ENCODE peak calls at places on chromosomes 12 and 14, in five cellular contexts. T, B, G, F and H are unnamed samples.

GRCh38 chr14:62528296-62528695 is 517.0 kb downstream of the KCNH5 start:
- DNase-seq in G (no peak), B (no peak), F (no peak), T (no peak), H (no peak)

GRCh38 chr14:99472937-99473336 is 7.7 kb downstream of the SETD3 start:
- DNase-seq in G (no peak), B (no peak), T (no peak), F (no peak), H (no peak)

GRCh38 chr12:32917094-32917611 is 20.6 kb upstream of the PKP2 start:
- DNase-seq in T (no peak), B (no peak), G (no peak), F (no peak), H (no peak)

GRCh38 chr12:18583655-18584054 is 154.2 kb downstream of the PLCZ1 start:
- DNase-seq in F (no peak), T (no peak), B (no peak), G (peak; percentile 24), H (no peak)

GRCh38 chr12:49643135-49643534 is 19.8 kb downstream of the PRPF40B start:
- DNase-seq in G (no peak), F (no peak), T (no peak), B (no peak), H (no peak)

GRCh38 chr12:14307004-14307403 is 58.5 kb upstream of the ATF7IP start:
- DNase-seq in B (no peak), G (no peak), F (no peak), T (no peak), H (no peak)

GRCh38 chr12:14216405-14217294 is 148.8 kb upstream of the ATF7IP start:
- DNase-seq in F (no peak), B (no peak), G (no peak), T (no peak), H (no peak)

GRCh38 chr14:41285193-41285748 is 321.4 kb upstream of the LRFN5 start:
- DNase-seq in T (peak; percentile 89), G (peak; percentile 60), F (no peak), B (no peak), H (no peak)

GRCh38 chr12:57234571-57235011 is 5.1 kb downstream of the SHMT2 start:
- DNase-seq in B (no peak), T (no peak), F (no peak), G (no peak), H (no peak)